ENCODE peak calls at places on chromosomes 12 and 14, in eight cellular contexts. One of them, this sample, is unnamed.

GRCh38 chr14:66603945-66604344 is 96.0 kb downstream of the GPHN start:
- DNase-seq in amniotic stem cell: no peak
- DNase-seq in HT-29: no peak
- DNase-seq in CD4-positive, CD25-positive, alpha-beta regulatory T cell: no peak
- DNase-seq in activated CD4-positive, CD25-positive, alpha-beta regulatory T cell treated with anti-CD3 and anti-CD28 coated beads, Interleukin-2, amount 50 U/mL, for 72 hours: no peak
- DNase-seq in NCI-H187: no peak
- DNase-seq in cardiac fibroblast: no peak
- DNase-seq in endothelial cell: no peak
- DNase-seq in this sample: no peak

GRCh38 chr14:23206422-23207145 is 23.1 kb upstream of the SLC7A8 start:
- DNase-seq in CD4-positive, CD25-positive, alpha-beta regulatory T cell: no peak
- DNase-seq in amniotic stem cell: no peak
- DNase-seq in HT-29: no peak
- DNase-seq in NCI-H187: no peak
- DNase-seq in endothelial cell: no peak
- DNase-seq in cardiac fibroblast: no peak
- DNase-seq in activated CD4-positive, CD25-positive, alpha-beta regulatory T cell treated with anti-CD3 and anti-CD28 coated beads, Interleukin-2, amount 50 U/mL, for 72 hours: no peak
- DNase-seq in this sample: no peak

GRCh38 chr14:36988568-36988967 is 183.8 kb downstream of the SLC25A21 start:
- DNase-seq in HT-29: no peak
- DNase-seq in NCI-H187: no peak
- DNase-seq in activated CD4-positive, CD25-positive, alpha-beta regulatory T cell treated with anti-CD3 and anti-CD28 coated beads, Interleukin-2, amount 50 U/mL, for 72 hours: no peak
- DNase-seq in CD4-positive, CD25-positive, alpha-beta regulatory T cell: no peak
- DNase-seq in endothelial cell: no peak
- DNase-seq in cardiac fibroblast: peak
- DNase-seq in amniotic stem cell: peak
- DNase-seq in this sample: no peak

GRCh38 chr12:1131811-1132224 is 140.8 kb downstream of the ERC1 start:
- DNase-seq in NCI-H187: no peak
- DNase-seq in cardiac fibroblast: no peak
- DNase-seq in CD4-positive, CD25-positive, alpha-beta regulatory T cell: no peak
- DNase-seq in amniotic stem cell: no peak
- DNase-seq in activated CD4-positive, CD25-positive, alpha-beta regulatory T cell treated with anti-CD3 and anti-CD28 coated beads, Interleukin-2, amount 50 U/mL, for 72 hours: no peak
- DNase-seq in HT-29: no peak
- DNase-seq in endothelial cell: no peak
- DNase-seq in this sample: no peak

GRCh38 chr12:112146123-112146522 is 20.8 kb downstream of the TRAFD1 start:
- DNase-seq in activated CD4-positive, CD25-positive, alpha-beta regulatory T cell treated with anti-CD3 and anti-CD28 coated beads, Interleukin-2, amount 50 U/mL, for 72 hours: no peak
- DNase-seq in HT-29: no peak
- DNase-seq in amniotic stem cell: no peak
- DNase-seq in cardiac fibroblast: no peak
- DNase-seq in endothelial cell: no peak
- DNase-seq in NCI-H187: no peak
- DNase-seq in CD4-positive, CD25-positive, alpha-beta regulatory T cell: no peak
- DNase-seq in this sample: no peak

GRCh38 chr12:121812921-121813896 is 9.4 kb downstream of the SETD1B start:
- DNase-seq in CD4-positive, CD25-positive, alpha-beta regulatory T cell: no peak
- DNase-seq in NCI-H187: no peak
- DNase-seq in cardiac fibroblast: peak
- DNase-seq in amniotic stem cell: no peak
- DNase-seq in endothelial cell: no peak
- DNase-seq in activated CD4-positive, CD25-positive, alpha-beta regulatory T cell treated with anti-CD3 and anti-CD28 coated beads, Interleukin-2, amount 50 U/mL, for 72 hours: no peak
- DNase-seq in HT-29: no peak
- DNase-seq in this sample: no peak

GRCh38 chr14:100307215-100308111 is 1.2 kb upstream of the SLC25A29 start:
- DNase-seq in CD4-positive, CD25-positive, alpha-beta regulatory T cell: no peak
- DNase-seq in NCI-H187: no peak
- DNase-seq in amniotic stem cell: no peak
- DNase-seq in cardiac fibroblast: peak
- DNase-seq in HT-29: no peak
- DNase-seq in endothelial cell: peak
- DNase-seq in activated CD4-positive, CD25-positive, alpha-beta regulatory T cell treated with anti-CD3 and anti-CD28 coated beads, Interleukin-2, amount 50 U/mL, for 72 hours: no peak
- DNase-seq in this sample: no peak

GRCh38 chr12:98037401-98038140 is 477.8 kb upstream of the TMPO start:
- DNase-seq in cardiac fibroblast: no peak
- DNase-seq in NCI-H187: no peak
- DNase-seq in HT-29: no peak
- DNase-seq in CD4-positive, CD25-positive, alpha-beta regulatory T cell: no peak
- DNase-seq in amniotic stem cell: no peak
- DNase-seq in activated CD4-positive, CD25-positive, alpha-beta regulatory T cell treated with anti-CD3 and anti-CD28 coated beads, Interleukin-2, amount 50 U/mL, for 72 hours: no peak
- DNase-seq in endothelial cell: no peak
- DNase-seq in this sample: no peak

GRCh38 chr12:47356129-47356622 is 276.4 kb upstream of the AMIGO2 start:
- DNase-seq in CD4-positive, CD25-positive, alpha-beta regulatory T cell: no peak
- DNase-seq in activated CD4-positive, CD25-positive, alpha-beta regulatory T cell treated with anti-CD3 and anti-CD28 coated beads, Interleukin-2, amount 50 U/mL, for 72 hours: no peak
- DNase-seq in HT-29: no peak
- DNase-seq in cardiac fibroblast: peak
- DNase-seq in amniotic stem cell: no peak
- DNase-seq in NCI-H187: no peak
- DNase-seq in endothelial cell: no peak
- DNase-seq in this sample: no peak

GRCh38 chr12:94706250-94706661 is 55.9 kb upstream of the TMCC3 start:
- DNase-seq in amniotic stem cell: no peak
- DNase-seq in endothelial cell: no peak
- DNase-seq in cardiac fibroblast: peak
- DNase-seq in NCI-H187: no peak
- DNase-seq in activated CD4-positive, CD25-positive, alpha-beta regulatory T cell treated with anti-CD3 and anti-CD28 coated beads, Interleukin-2, amount 50 U/mL, for 72 hours: no peak
- DNase-seq in CD4-positive, CD25-positive, alpha-beta regulatory T cell: no peak
- DNase-seq in HT-29: no peak
- DNase-seq in this sample: no peak

GRCh38 chr12:10959777-10960176 is 20.7 kb upstream of the TAS2R14 start:
- DNase-seq in HT-29: peak
- DNase-seq in NCI-H187: no peak
- DNase-seq in CD4-positive, CD25-positive, alpha-beta regulatory T cell: no peak
- DNase-seq in activated CD4-positive, CD25-positive, alpha-beta regulatory T cell treated with anti-CD3 and anti-CD28 coated beads, Interleukin-2, amount 50 U/mL, for 72 hours: no peak
- DNase-seq in amniotic stem cell: no peak
- DNase-seq in cardiac fibroblast: no peak
- DNase-seq in endothelial cell: no peak
- DNase-seq in this sample: no peak

GRCh38 chr14:33201116-33201515 is 262.4 kb downstream of the NPAS3 start:
- DNase-seq in NCI-H187: no peak
- DNase-seq in cardiac fibroblast: no peak
- DNase-seq in activated CD4-positive, CD25-positive, alpha-beta regulatory T cell treated with anti-CD3 and anti-CD28 coated beads, Interleukin-2, amount 50 U/mL, for 72 hours: no peak
- DNase-seq in endothelial cell: no peak
- DNase-seq in HT-29: no peak
- DNase-seq in CD4-positive, CD25-positive, alpha-beta regulatory T cell: no peak
- DNase-seq in amniotic stem cell: no peak
- DNase-seq in this sample: no peak

This sample was measured in natural killer cell treated with Interleukin-12 subunit alpha and Interleukin-12 subunit beta and Interleukin-15 and Interleukin-18, amount 100 ng/mL, for 72 hours.